ENCODE peak calls at places on chromosomes 6 and 20, in nine cellular contexts. W is heart right ventricle, A is hepatocyte, B is adipocyte, Y is MG63, C is A673, F is neural progenitor cell, S is OCI-LY7, R is transverse colon. J is an unnamed sample.

GRCh38 chr20:47204746-47205122 is 151.8 kb downstream of the ZMYND8 start:
- DNase-seq in F (no peak), W (no peak), Y (no peak), S (no peak), B (no peak), A (no peak), C (no peak), R (no peak), J (peak; percentile 6)

GRCh38 chr6:99833034-99833433 is 161.0 kb downstream of the MCHR2 start:
- DNase-seq in W (no peak), S (no peak), A (no peak), B (no peak), R (no peak), Y (no peak), C (no peak), F (no peak), J (no peak)

GRCh38 chr20:14782731-14783130 is 445.3 kb upstream of the FLRT3 start:
- DNase-seq in W (no peak), A (no peak), F (no peak), S (no peak), C (no peak), Y (no peak), R (no peak), B (no peak), J (no peak)

GRCh38 chr20:19802492-19803158 is 44.6 kb downstream of the RIN2 start:
- DNase-seq in F (peak; percentile 24), W (no peak), A (peak; percentile 63), Y (no peak), R (no peak), B (no peak), S (no peak), C (no peak), J (no peak)

GRCh38 chr20:1761116-1761515 is 103.5 kb upstream of the SIRPG start:
- DNase-seq in C (peak; percentile 33), R (no peak), W (no peak), S (no peak), F (no peak), B (peak; percentile 38), Y (peak; percentile 55), A (no peak), J (no peak)

GRCh38 chr20:35968930-35969329 is 540 bp downstream of the CNBD2 start:
- DNase-seq in F (no peak), R (no peak), S (no peak), B (no peak), A (no peak), C (no peak), W (no peak), Y (no peak), J (no peak)

GRCh38 chr6:6332240-6332639 is 11.8 kb upstream of the F13A1 start:
- DNase-seq in S (peak; percentile 94), R (no peak), F (no peak), W (no peak), C (no peak), A (no peak), Y (no peak), B (no peak), J (no peak)

GRCh38 chr20:4811661-4812181 is 90.0 kb downstream of the PRND start:
- DNase-seq in W (peak; percentile 67), Y (no peak), S (peak; percentile 82), F (no peak), A (no peak), B (no peak), C (no peak), R (peak; percentile 68), J (peak; percentile 95)

GRCh38 chr6:136511921-136512320 is 38.3 kb downstream of the MAP7 start:
- DNase-seq in W (no peak), Y (peak; percentile 16), R (no peak), B (no peak), F (no peak), C (no peak), A (no peak), S (no peak), J (no peak)

GRCh38 chr20:62740286-62741141 is 31.9 kb downstream of the NTSR1 start:
- DNase-seq in C (peak; percentile 92), R (peak; percentile 47), F (no peak), W (peak; percentile 16), B (peak; percentile 75), A (peak; percentile 51), Y (peak; percentile 92), S (no peak), J (peak; percentile 88)

GRCh38 chr20:33649201-33649631 is 12.9 kb upstream of the C20orf144 start:
- DNase-seq in F (no peak), R (no peak), C (no peak), S (no peak), Y (peak; percentile 89), W (peak; percentile 72), B (no peak), A (no peak), J (peak; percentile 68)

GRCh38 chr6:152982768-152983636 is at the start of gene FBXO5:
- DNase-seq in C (peak; percentile 99), W (peak; percentile 98), F (peak; percentile 99), B (peak; percentile 99), Y (peak; percentile 97), A (peak; percentile 99), S (peak; percentile 98), R (peak; percentile 98), J (peak; percentile 99)

GRCh38 chr6:105711216-105711615 is 308.3 kb upstream of the PREP start:
- DNase-seq in S (no peak), A (no peak), B (no peak), F (no peak), Y (no peak), R (no peak), W (no peak), C (no peak), J (no peak)

GRCh38 chr6:26366504-26366903 is 1.5 kb downstream of the BTN3A2 start:
- DNase-seq in W (no peak), B (no peak), S (peak; percentile 53), A (no peak), F (no peak), C (no peak), Y (no peak), R (no peak), J (no peak)

GRCh38 chr6:106194949-106195919 is 109.1 kb downstream of the PRDM1 start:
- DNase-seq in Y (no peak), C (peak; percentile 2), F (no peak), B (peak; percentile 17), W (no peak), S (no peak), A (no peak), R (no peak), J (no peak)

GRCh38 chr20:8449120-8449519 is 317.1 kb downstream of the PLCB1 start:
- DNase-seq in Y (peak; percentile 63), W (no peak), A (no peak), F (no peak), B (no peak), S (no peak), C (no peak), R (no peak), J (no peak)

GRCh38 chr20:55893031-55893430 is 112.3 kb downstream of the CBLN4 start:
- DNase-seq in W (no peak), Y (no peak), A (no peak), F (no peak), B (no peak), R (no peak), C (no peak), S (no peak), J (no peak)
- H3K9me3 ChIP-seq in W (no peaks in the 10 kb centered on the region), Y (no peaks in the 10 kb centered on the region), A (no peaks in the 10 kb centered on the region), F (peaks cover 27% of the 10 kb centered on the region), B (peaks cover 10% of the 10 kb centered on the region), R (no peaks in the 10 kb centered on the region), C (peaks cover 30% of the 10 kb centered on the region), S (no peaks in the 10 kb centered on the region), J (peaks cover 13% of the 10 kb centered on the region)

GRCh38 chr20:59787186-59787890 is 146.1 kb downstream of the SYCP2 start:
- DNase-seq in C (no peak), S (no peak), F (no peak), A (no peak), B (no peak), R (no peak), W (no peak), Y (no peak), J (no peak)

GRCh38 chr20:59783020-59784010 is 150.1 kb downstream of the SYCP2 start:
- DNase-seq in F (peak; percentile 87), Y (peak; percentile 45), S (peak; percentile 50), W (peak; percentile 62), C (peak; percentile 69), R (peak; percentile 66), A (peak; percentile 73), B (peak; percentile 62), J (no peak)

GRCh38 chr20:59784365-59785117 is 148.9 kb downstream of the SYCP2 start:
- DNase-seq in Y (no peak), C (no peak), F (no peak), B (no peak), W (no peak), A (no peak), S (no peak), R (no peak), J (no peak)

GRCh38 chr20:59785986-59786753 is 147.3 kb downstream of the SYCP2 start:
- DNase-seq in F (no peak), C (no peak), R (no peak), A (no peak), B (no peak), S (no peak), Y (no peak), W (no peak), J (no peak)

GRCh38 chr20:59785118-59785959 is 148.1 kb downstream of the SYCP2 start:
- DNase-seq in C (no peak), Y (no peak), A (peak; percentile 32), F (no peak), S (no peak), W (no peak), B (no peak), R (no peak), J (no peak)
- H3K9me3 ChIP-seq in C (no peaks in the 10 kb centered on the region), Y (no peaks in the 10 kb centered on the region), A (no peaks in the 10 kb centered on the region), F (no peaks in the 10 kb centered on the region), S (no peaks in the 10 kb centered on the region), W (no peaks in the 10 kb centered on the region), B (no peaks in the 10 kb centered on the region), R (no peaks in the 10 kb centered on the region), J (no peaks in the 10 kb centered on the region)

GRCh38 chr20:44403194-44404112 is 48.0 kb downstream of the HNF4A start:
- DNase-seq in C (no peak), Y (no peak), B (no peak), S (no peak), R (peak; percentile 32), A (peak; percentile 5), F (no peak), W (no peak), J (no peak)
- H3K9me3 ChIP-seq in C (no peaks in the 10 kb centered on the region), Y (no peaks in the 10 kb centered on the region), B (peaks cover 1% of the 10 kb centered on the region), S (no peaks in the 10 kb centered on the region), R (no peaks in the 10 kb centered on the region), A (no peaks in the 10 kb centered on the region), F (no peaks in the 10 kb centered on the region), W (no peaks in the 10 kb centered on the region), J (no peaks in the 10 kb centered on the region)

DNA sequence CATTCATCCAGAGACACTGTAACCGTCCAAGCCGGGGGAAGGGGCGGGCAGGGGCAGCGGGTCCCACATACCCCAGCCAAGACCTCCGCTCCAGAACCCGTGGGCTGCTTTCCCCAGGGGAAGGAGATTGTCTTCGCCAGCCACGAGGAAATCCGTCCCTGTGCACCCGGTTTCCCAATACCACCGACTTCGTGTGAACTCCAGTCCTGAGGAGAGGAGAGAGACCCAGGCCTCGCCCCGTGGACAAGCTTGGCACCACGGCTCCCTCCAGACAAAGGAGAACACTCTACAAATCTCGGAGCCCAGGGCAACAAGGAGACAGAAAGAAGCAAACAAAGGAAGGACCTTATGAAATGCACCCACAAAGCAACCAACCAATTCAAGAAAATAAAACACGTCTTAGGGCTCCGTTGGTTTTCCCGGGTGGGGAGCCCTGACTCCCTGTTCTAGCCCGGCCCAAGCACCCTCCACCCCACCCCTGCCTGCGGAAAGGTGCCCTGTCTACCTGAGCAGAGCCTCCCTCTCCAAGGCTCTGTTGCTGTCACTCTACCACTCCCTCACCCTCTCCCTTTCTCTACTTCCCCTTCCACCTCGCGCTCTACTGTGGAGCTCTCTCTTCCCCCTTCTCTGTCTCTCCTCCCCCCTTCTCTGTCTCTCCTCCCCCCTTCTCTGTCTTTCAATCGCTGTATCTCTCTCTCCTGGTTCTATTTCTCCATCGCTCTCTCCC is 1382.8 kb upstream of the DEFB115 start:
- DNase-seq in B (no peak), Y (no peak), F (no peak), C (no peak), W (no peak), S (no peak), A (no peak), R (no peak), J (no peak)
- H3K9me3 ChIP-seq in B (peaks cover 12% of the 10 kb centered on the region), Y (no peaks in the 10 kb centered on the region), F (peaks cover 9% of the 10 kb centered on the region), C (peaks cover 40% of the 10 kb centered on the region), W (no peaks in the 10 kb centered on the region), S (no peaks in the 10 kb centered on the region), A (no peaks in the 10 kb centered on the region), R (no peaks in the 10 kb centered on the region), J (peaks cover 66% of the 10 kb centered on the region)